ENCODE peak calls at places on chromosomes 6 and 20, in five cellular contexts. E is cerebellar cortex, V is NCI-H187 treated with DMSO at 0.1 percent for 48 hours, J is GM23248, D is NCI-H460. R is an unnamed sample.

GRCh38 chr20:19993937-19994667 is 23.1 kb upstream of the NAA20 start:
- DNase-seq in E (no peak), V (no peak), J (peak; percentile 63), D (no peak), R (no peak)

GRCh38 chr20:49937023-49937929 is 1.1 kb downstream of the RNF114 start:
- DNase-seq in E (peak; percentile 26), V (no peak), J (peak; percentile 22), D (no peak), R (no peak)

GRCh38 chr6:29656798-29657197 is at the start of gene MOG:
- DNase-seq in E (no peak), V (no peak), J (no peak), D (no peak), R (no peak)

GRCh38 chr20:46638367-46639274 is 12.6 kb downstream of the SLC13A3 start:
- DNase-seq in E (no peak), D (no peak), J (no peak), V (no peak), R (no peak)

GRCh38 chr6:139402935-139403386 is 28.5 kb upstream of the CITED2 start:
- DNase-seq in E (no peak), J (peak; percentile 95), D (no peak), V (no peak), R (no peak)

GRCh38 chr20:34871320-34871926 is 1.2 kb downstream of the GGT7 start:
- DNase-seq in J (peak; percentile 17), E (peak; percentile 82), V (no peak), D (no peak), R (no peak)

GRCh38 chr6:154511735-154512097 is 1.2 kb upstream of the CNKSR3 start:
- DNase-seq in V (no peak), D (no peak), E (no peak), J (peak; percentile 14), R (no peak)

GRCh38 chr6:3001146-3001772 is 1.6 kb downstream of the NQO2 start:
- DNase-seq in E (no peak), D (no peak), J (no peak), V (no peak), R (no peak)

GRCh38 chr20:58256842-58257241 is 28.4 kb upstream of the ANKRD60 start:
- DNase-seq in V (no peak), D (no peak), J (no peak), E (no peak), R (no peak)

GRCh38 chr20:19275630-19276071 is 63.2 kb downstream of the SLC24A3 start:
- DNase-seq in J (peak; percentile 13), V (no peak), D (no peak), E (peak; percentile 17), R (no peak)

GRCh38 chr20:49699200-49699992 is 14.3 kb downstream of the B4GALT5 start:
- DNase-seq in D (no peak), V (no peak), E (peak; percentile 3), J (peak; percentile 73), R (no peak)

GRCh38 chr6:11606287-11606686 is 68.7 kb downstream of the TMEM170B start:
- DNase-seq in J (no peak), D (no peak), E (no peak), V (no peak), R (no peak)

GRCh38 chr6:41503841-41504525 is 42.2 kb upstream of the FOXP4 start:
- DNase-seq in V (no peak), D (no peak), J (peak; percentile 34), E (no peak), R (no peak)

GRCh38 chr6:33018904-33019303 is 9.5 kb upstream of the HLA-DOA start:
- DNase-seq in D (no peak), V (no peak), E (no peak), J (peak; percentile 63), R (no peak)

GRCh38 chr20:49245921-49246740 is 26.9 kb downstream of the DDX27 start:
- DNase-seq in V (no peak), D (peak; percentile 42), J (peak; percentile 77), E (peak; percentile 63), R (no peak)

GRCh38 chr6:54718541-54719023 is 128.0 kb upstream of the FAM83B start:
- DNase-seq in E (no peak), J (no peak), V (peak; percentile 36), D (no peak), R (no peak)

GRCh38 chr20:33209789-33210188 is 7.4 kb upstream of the BPIFA3 start:
- DNase-seq in J (peak; percentile 78), E (peak; percentile 22), D (peak; percentile 71), V (no peak), R (peak; percentile 46)

GRCh38 chr6:89886378-89887120 is 7.7 kb upstream of the GJA10 start:
- DNase-seq in V (no peak), D (no peak), J (no peak), E (no peak), R (no peak)

GRCh38 chr6:14270925-14271791 is 153.6 kb downstream of the CD83 start:
- DNase-seq in V (no peak), J (peak; percentile 95), D (no peak), E (no peak), R (no peak)

GRCh38 chr6:18269253-18269652 is 4.9 kb upstream of the DEK start:
- DNase-seq in J (peak; percentile 59), V (no peak), D (no peak), E (no peak), R (no peak)

GRCh38 chr6:158314737-158315136 is 2.5 kb downstream of the TULP4 start:
- DNase-seq in V (no peak), E (no peak), J (no peak), D (no peak), R (no peak)

GRCh38 chr20:38125157-38126056 is 39.7 kb downstream of the TGM2 start:
- DNase-seq in E (no peak), D (no peak), J (no peak), V (no peak), R (peak; percentile 20)

R was measured in omental fat pad.